ENCODE peak calls at places on chromosomes 5 and 9, in seven cellular contexts. Z is HTR-8/SVneo, Y is A549, S is mesothelial cell of epicardium, B is T follicular helper cell, M is RPMI8226, X is H7. U is an unnamed sample.
A peak's percentile ranks its signal among the peaks of the same experiment; 100 is the strongest.

GRCh38 chr9:81720450-81721086 is 31.2 kb upstream of the TLE1 start:
- DNase-seq in Z (no peak), Y (no peak), S (no peak), B (no peak), M (no peak), X (no peak), U (no peak)

GRCh38 chr5:80172067-80172690 is 83.7 kb downstream of the SERINC5 start:
- DNase-seq in Z (no peak), Y (no peak), S (no peak), B (no peak), M (no peak), X (no peak), U (no peak)

GRCh38 chr5:135364416-135365262 is 34.4 kb downstream of the MACROH2A1 start:
- DNase-seq in Z (no peak), Y (no peak), S (no peak), B (no peak), M (no peak), X (no peak), U (no peak)

GRCh38 chr5:78364005-78364404 is 3.6 kb downstream of the SCAMP1 start:
- DNase-seq in Z (no peak), Y (no peak), S (no peak), B (no peak), M (no peak), X (no peak), U (no peak)

GRCh38 chr5:40655138-40655537 is 24.6 kb upstream of the PTGER4 start:
- DNase-seq in Z (no peak), Y (no peak), S (no peak), B (no peak), M (no peak), X (no peak), U (no peak)

GRCh38 chr9:20729545-20729944 is 45.5 kb downstream of the FOCAD start:
- DNase-seq in Z (no peak), Y (no peak), S (no peak), B (no peak), M (no peak), X (no peak), U (no peak)

GRCh38 chr9:113912816-113913215 is 36.7 kb downstream of the ZNF618 start:
- DNase-seq in Z (no peak), Y (no peak), S (no peak), B (no peak), M (no peak), X (no peak), U (no peak)

GRCh38 chr9:5832093-5832542 is 799 bp downstream of the ERMP1 start:
- DNase-seq in Z (no peak), Y (peak; percentile 18), S (no peak), B (no peak), M (peak; percentile 72), X (no peak), U (no peak)

GRCh38 chr9:138053321-138053868 is 175.8 kb downstream of the CACNA1B start:
- DNase-seq in Z (no peak), Y (no peak), S (no peak), B (no peak), M (no peak), X (peak; percentile 81), U (no peak)

GRCh38 chr9:76464706-76465105 is 5.7 kb downstream of the GCNT1 start:
- DNase-seq in Z (no peak), Y (no peak), S (no peak), B (no peak), M (no peak), X (no peak), U (no peak)

GRCh38 chr9:7075154-7075553 is 317.4 kb downstream of the KDM4C start:
- DNase-seq in Z (no peak), Y (no peak), S (no peak), B (no peak), M (no peak), X (no peak), U (no peak)

GRCh38 chr9:16521868-16522381 is 348.5 kb downstream of the BNC2 start:
- DNase-seq in Z (peak; percentile 24), Y (no peak), S (no peak), B (no peak), M (no peak), X (no peak), U (peak; percentile 59)

GRCh38 chr5:1565737-1566734 is 42.3 kb upstream of the LPCAT1 start:
- DNase-seq in Z (no peak), Y (no peak), S (no peak), B (no peak), M (no peak), X (peak; percentile 52), U (no peak)

GRCh38 chr9:26833792-26834191 is 58.8 kb downstream of the CAAP1 start:
- DNase-seq in Z (no peak), Y (no peak), S (no peak), B (no peak), M (no peak), X (peak; percentile 5), U (no peak)

GRCh38 chr9:95419444-95419843 is 97.3 kb downstream of the PTCH1 start:
- DNase-seq in Z (no peak), Y (no peak), S (no peak), B (no peak), M (no peak), X (no peak), U (no peak)

GRCh38 chr5:111422747-111423455 is 89.4 kb downstream of the STARD4 start:
- DNase-seq in Z (no peak), Y (no peak), S (no peak), B (no peak), M (no peak), X (no peak), U (no peak)

GRCh38 chr5:1153428-1153827 is 41.6 kb upstream of the SLC12A7 start:
- DNase-seq in Z (no peak), Y (no peak), S (no peak), B (no peak), M (no peak), X (no peak), U (no peak)

GRCh38 chr5:32018476-32019436 is 155.4 kb downstream of the GOLPH3 start:
- DNase-seq in Z (no peak), Y (no peak), S (no peak), B (no peak), M (no peak), X (no peak), U (no peak)

GRCh38 chr5:43627028-43627427 is 24.0 kb downstream of the NNT start:
- DNase-seq in Z (peak; percentile 68), Y (peak; percentile 68), S (no peak), B (no peak), M (peak; percentile 62), X (peak; percentile 55), U (no peak)

GRCh38 chr9:93958875-93959682 is 3.9 kb upstream of the BARX1 start:
- DNase-seq in Z (no peak), Y (no peak), S (no peak), B (no peak), M (no peak), X (peak; percentile 85), U (no peak)

GRCh38 chr5:158979749-158980521 is 119.8 kb downstream of the EBF1 start:
- DNase-seq in Z (peak; percentile 10), Y (peak; percentile 60), S (no peak), B (no peak), M (no peak), X (peak; percentile 45), U (no peak)

GRCh38 chr5:110751902-110752762 is 13.3 kb downstream of the SLC25A46 start:
- DNase-seq in Z (no peak), Y (no peak), S (no peak), B (peak; percentile 14), M (no peak), X (no peak), U (no peak)

GRCh38 chr9:110742741-110743371 is 74.3 kb downstream of the MUSK start:
- DNase-seq in Z (peak; percentile 21), Y (no peak), S (no peak), B (no peak), M (no peak), X (no peak), U (no peak)

GRCh38 chr9:37925786-37926736 is 22.1 kb upstream of the SLC25A51 start:
- DNase-seq in Z (no peak), Y (no peak), S (no peak), B (no peak), M (no peak), X (no peak), U (no peak)

GRCh38 chr5:146007270-146007669 is 70.9 kb downstream of the SH3RF2 start:
- DNase-seq in Z (peak; percentile 13), Y (no peak), S (no peak), B (no peak), M (peak; percentile 13), X (peak; percentile 24), U (no peak)

GRCh38 chr9:11319477-11320060 is 706.8 kb upstream of the PTPRD start:
- DNase-seq in Z (no peak), Y (no peak), S (no peak), B (no peak), M (peak; percentile 43), X (peak; percentile 2), U (no peak)

GRCh38 chr9:6692433-6692832 is 46.9 kb upstream of the GLDC start:
- DNase-seq in Z (no peak), Y (no peak), S (no peak), B (no peak), M (no peak), X (no peak), U (no peak)

GRCh38 chr9:26219961-26220360 is 541.7 kb upstream of the TUSC1 start:
- DNase-seq in Z (no peak), Y (no peak), S (no peak), B (no peak), M (no peak), X (no peak), U (no peak)

GRCh38 chr9:109315889-109316640 is 4.8 kb downstream of the EPB41L4B start:
- DNase-seq in Z (no peak), Y (peak; percentile 82), S (no peak), B (no peak), M (no peak), X (peak; percentile 43), U (peak; percentile 97)

GRCh38 chr5:73093943-73094342 is 26.4 kb upstream of the TMEM171 start:
- DNase-seq in Z (no peak), Y (no peak), S (no peak), B (no peak), M (no peak), X (no peak), U (no peak)

GRCh38 chr5:32510860-32511259 is 66.3 kb upstream of the ZFR start:
- DNase-seq in Z (no peak), Y (no peak), S (no peak), B (no peak), M (no peak), X (no peak), U (no peak)

U was measured in retinal pigment epithelial cell.